ENCODE peak calls at places on chromosomes 1 and 21, in eight cellular contexts. One of them, this sample, is unnamed. For H4K20me1 and H3K27me3, the result is how much of the 10 kb centered on the place peaks cover.

GRCh38 chr1:218294531-218294930 is 9.4 kb downstream of the RRP15 start:
- DNase-seq in SK-N-SH: no peak
- DNase-seq in hepatocyte: no peak
- DNase-seq in IMR-90: peak
- DNase-seq in HCT116: no peak
- DNase-seq in HepG2: no peak
- DNase-seq in astrocyte: peak
- DNase-seq in fibroblast of lung: no peak
- DNase-seq in this sample: no peak

GRCh38 chr1:74733616-74734484 is 898 bp downstream of the TYW3 start:
- DNase-seq in SK-N-SH: peak
- DNase-seq in hepatocyte: no peak
- DNase-seq in HCT116: peak
- DNase-seq in HepG2: peak
- DNase-seq in fibroblast of lung: peak
- DNase-seq in astrocyte: peak
- DNase-seq in IMR-90: peak
- DNase-seq in this sample: peak

GRCh38 chr1:96515925-96516324 is 205.7 kb upstream of the PTBP2 start:
- DNase-seq in HCT116: no peak
- DNase-seq in astrocyte: no peak
- DNase-seq in SK-N-SH: no peak
- DNase-seq in hepatocyte: no peak
- DNase-seq in fibroblast of lung: no peak
- DNase-seq in HepG2: no peak
- DNase-seq in IMR-90: no peak
- DNase-seq in this sample: no peak

GRCh38 chr1:59367269-59368006 is 70.5 kb downstream of the FGGY start:
- DNase-seq in IMR-90: peak
- DNase-seq in HepG2: no peak
- DNase-seq in HCT116: no peak
- DNase-seq in hepatocyte: peak
- DNase-seq in astrocyte: peak
- DNase-seq in fibroblast of lung: peak
- DNase-seq in SK-N-SH: no peak
- DNase-seq in this sample: no peak

GRCh38 chr21:42201615-42202161 is 17.3 kb upstream of the ABCG1 start:
- DNase-seq in astrocyte: no peak
- DNase-seq in HepG2: no peak
- DNase-seq in HCT116: no peak
- DNase-seq in IMR-90: no peak
- DNase-seq in fibroblast of lung: no peak
- DNase-seq in SK-N-SH: no peak
- DNase-seq in hepatocyte: no peak
- DNase-seq in this sample: no peak

GRCh38 chr1:34199927-34200326 is 23.2 kb downstream of the C1orf94 start:
- DNase-seq in HCT116: peak
- DNase-seq in fibroblast of lung: no peak
- DNase-seq in HepG2: peak
- DNase-seq in hepatocyte: peak
- DNase-seq in IMR-90: peak
- DNase-seq in SK-N-SH: no peak
- DNase-seq in astrocyte: peak
- DNase-seq in this sample: no peak

GRCh38 chr1:72283204-72284083 is 1.1 kb upstream of the NEGR1 start:
- DNase-seq in HepG2: no peak
- DNase-seq in fibroblast of lung: peak
- DNase-seq in HCT116: no peak
- DNase-seq in hepatocyte: peak
- DNase-seq in IMR-90: peak
- DNase-seq in astrocyte: peak
- DNase-seq in SK-N-SH: peak
- DNase-seq in this sample: peak

GRCh38 chr1:107762751-107763390 is 202.1 kb downstream of the VAV3 start:
- DNase-seq in HCT116: no peak
- DNase-seq in HepG2: no peak
- DNase-seq in SK-N-SH: no peak
- DNase-seq in astrocyte: no peak
- DNase-seq in hepatocyte: no peak
- DNase-seq in IMR-90: no peak
- DNase-seq in fibroblast of lung: no peak
- DNase-seq in this sample: no peak

GRCh38 chr1:36159614-36160387 is 3.8 kb downstream of the MAP7D1 start:
- DNase-seq in HepG2: no peak
- DNase-seq in fibroblast of lung: no peak
- DNase-seq in astrocyte: no peak
- DNase-seq in HCT116: no peak
- DNase-seq in hepatocyte: no peak
- DNase-seq in IMR-90: no peak
- DNase-seq in SK-N-SH: no peak
- DNase-seq in this sample: no peak
- H4K20me1 ChIP-seq in HepG2: under half
- H4K20me1 ChIP-seq in fibroblast of lung: under half
- H4K20me1 ChIP-seq in astrocyte: half or more
- H4K20me1 ChIP-seq in HCT116: under half
- H4K20me1 ChIP-seq in hepatocyte: half or more
- H4K20me1 ChIP-seq in IMR-90: half or more
- H4K20me1 ChIP-seq in SK-N-SH: half or more
- H4K20me1 ChIP-seq in this sample: under half

DNA sequence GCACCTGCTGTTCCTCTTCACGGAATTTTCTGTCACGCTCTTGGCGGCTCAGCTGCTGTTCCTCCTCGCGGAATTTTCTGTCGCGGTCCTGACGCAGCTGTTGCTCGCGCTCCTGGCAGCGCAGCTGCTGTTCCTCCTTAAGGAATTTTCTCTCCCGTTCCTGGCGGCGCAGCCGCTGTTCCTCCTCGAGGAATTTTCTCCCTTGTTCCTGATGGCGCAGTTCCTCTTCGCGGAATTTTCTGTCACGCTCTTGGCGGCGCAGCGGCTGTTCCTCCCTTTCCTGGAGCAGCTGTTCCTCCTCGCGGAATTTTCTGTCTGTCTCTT is 6.4 kb downstream of the TCHH start:
- DNase-seq in HepG2: no peak
- DNase-seq in SK-N-SH: no peak
- DNase-seq in IMR-90: no peak
- DNase-seq in HCT116: no peak
- DNase-seq in fibroblast of lung: no peak
- DNase-seq in astrocyte: no peak
- DNase-seq in hepatocyte: no peak
- DNase-seq in this sample: no peak
- H3K27me3 ChIP-seq in HepG2: under half
- H3K27me3 ChIP-seq in SK-N-SH: half or more
- H3K27me3 ChIP-seq in IMR-90: half or more
- H3K27me3 ChIP-seq in HCT116: half or more
- H3K27me3 ChIP-seq in fibroblast of lung: half or more
- H3K27me3 ChIP-seq in astrocyte: half or more
- H3K27me3 ChIP-seq in hepatocyte: half or more
- H3K27me3 ChIP-seq in this sample: under half

GRCh38 chr21:45147473-45148315 is 73.3 kb downstream of the ADARB1 start:
- DNase-seq in HCT116: no peak
- DNase-seq in IMR-90: no peak
- DNase-seq in fibroblast of lung: no peak
- DNase-seq in hepatocyte: no peak
- DNase-seq in HepG2: no peak
- DNase-seq in SK-N-SH: peak
- DNase-seq in astrocyte: no peak
- DNase-seq in this sample: no peak

GRCh38 chr21:45146801-45147200 is 72.4 kb downstream of the ADARB1 start:
- DNase-seq in hepatocyte: no peak
- DNase-seq in astrocyte: no peak
- DNase-seq in SK-N-SH: no peak
- DNase-seq in IMR-90: no peak
- DNase-seq in HepG2: no peak
- DNase-seq in fibroblast of lung: no peak
- DNase-seq in HCT116: no peak
- DNase-seq in this sample: no peak

GRCh38 chr21:45148316-45149000 is 74.1 kb downstream of the ADARB1 start:
- DNase-seq in fibroblast of lung: no peak
- DNase-seq in hepatocyte: no peak
- DNase-seq in HepG2: no peak
- DNase-seq in astrocyte: no peak
- DNase-seq in HCT116: no peak
- DNase-seq in IMR-90: no peak
- DNase-seq in SK-N-SH: no peak
- DNase-seq in this sample: no peak

GRCh38 chr21:45145146-45145545 is 70.8 kb downstream of the ADARB1 start:
- DNase-seq in HCT116: no peak
- DNase-seq in hepatocyte: no peak
- DNase-seq in IMR-90: no peak
- DNase-seq in SK-N-SH: no peak
- DNase-seq in HepG2: no peak
- DNase-seq in fibroblast of lung: no peak
- DNase-seq in astrocyte: no peak
- DNase-seq in this sample: no peak

DNA sequence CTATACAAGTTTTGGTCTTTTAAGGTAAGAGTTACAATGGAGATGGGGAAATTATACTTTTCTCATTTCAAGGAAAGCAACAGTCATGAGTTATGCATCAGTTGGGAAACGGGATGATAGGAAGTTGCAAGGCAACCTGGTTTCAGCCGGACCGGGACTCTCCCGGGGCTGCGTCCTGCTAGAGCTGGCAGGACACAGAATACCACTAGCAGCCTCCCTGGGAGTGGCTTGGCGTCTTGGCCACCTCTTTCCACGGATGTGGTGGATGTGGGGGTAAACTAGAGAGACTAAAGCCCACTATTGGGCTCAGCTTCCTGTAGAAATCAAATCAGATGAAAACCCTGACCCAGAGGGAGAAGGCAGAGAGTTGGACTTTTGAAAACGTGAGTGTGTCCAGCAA is 71.9 kb downstream of the ADARB1 start:
- DNase-seq in SK-N-SH: no peak
- DNase-seq in astrocyte: no peak
- DNase-seq in IMR-90: no peak
- DNase-seq in fibroblast of lung: no peak
- DNase-seq in HCT116: no peak
- DNase-seq in HepG2: no peak
- DNase-seq in hepatocyte: no peak
- DNase-seq in this sample: no peak
- H4K20me1 ChIP-seq in SK-N-SH: under half
- H4K20me1 ChIP-seq in astrocyte: under half
- H4K20me1 ChIP-seq in IMR-90: half or more
- H4K20me1 ChIP-seq in fibroblast of lung: under half
- H4K20me1 ChIP-seq in HCT116: under half
- H4K20me1 ChIP-seq in HepG2: under half
- H4K20me1 ChIP-seq in hepatocyte: under half
- H4K20me1 ChIP-seq in this sample: under half

DNA sequence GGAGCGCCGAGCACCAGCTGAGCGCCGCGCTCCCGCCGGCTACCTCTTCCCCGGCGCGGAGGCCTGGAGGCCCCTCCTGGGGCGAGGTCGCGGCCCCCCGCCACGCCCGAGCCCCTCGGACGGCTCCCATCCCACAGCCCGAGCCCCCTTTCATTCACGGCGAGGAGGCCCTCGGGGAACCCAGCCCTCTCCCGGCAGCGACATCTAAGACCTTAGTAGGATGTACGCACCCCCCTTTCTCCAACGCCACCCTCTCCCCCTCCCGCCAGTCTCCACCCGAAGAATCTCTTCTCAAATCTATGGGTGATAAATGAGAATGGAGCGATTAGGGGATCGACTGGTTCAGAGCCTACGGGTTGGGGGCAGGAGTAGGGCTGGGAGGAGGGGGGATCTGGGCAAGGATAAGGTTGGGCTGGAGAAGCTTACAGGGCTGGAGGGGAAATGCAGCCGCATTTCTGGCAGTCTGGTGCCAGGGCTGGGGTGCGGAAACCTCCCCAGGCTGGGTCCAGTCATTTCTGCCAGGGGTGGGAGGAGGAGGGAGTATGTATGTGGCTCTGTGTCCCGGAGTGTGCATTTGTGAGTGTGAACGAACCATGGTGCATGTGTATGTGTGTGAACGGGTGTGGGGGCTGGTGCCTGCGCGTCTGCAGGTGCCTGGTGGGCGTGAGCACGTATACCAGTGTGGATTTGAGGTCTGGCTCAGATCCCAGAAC is 10.3 kb downstream of the C1orf216 start:
- DNase-seq in HepG2: no peak
- DNase-seq in HCT116: no peak
- DNase-seq in SK-N-SH: peak
- DNase-seq in IMR-90: no peak
- DNase-seq in hepatocyte: no peak
- DNase-seq in fibroblast of lung: no peak
- DNase-seq in astrocyte: no peak
- DNase-seq in this sample: no peak
- H3K27me3 ChIP-seq in HepG2: under half
- H3K27me3 ChIP-seq in HCT116: under half
- H3K27me3 ChIP-seq in SK-N-SH: under half
- H3K27me3 ChIP-seq in IMR-90: under half
- H3K27me3 ChIP-seq in hepatocyte: under half
- H3K27me3 ChIP-seq in fibroblast of lung: under half
- H3K27me3 ChIP-seq in astrocyte: under half
- H3K27me3 ChIP-seq in this sample: under half

DNA sequence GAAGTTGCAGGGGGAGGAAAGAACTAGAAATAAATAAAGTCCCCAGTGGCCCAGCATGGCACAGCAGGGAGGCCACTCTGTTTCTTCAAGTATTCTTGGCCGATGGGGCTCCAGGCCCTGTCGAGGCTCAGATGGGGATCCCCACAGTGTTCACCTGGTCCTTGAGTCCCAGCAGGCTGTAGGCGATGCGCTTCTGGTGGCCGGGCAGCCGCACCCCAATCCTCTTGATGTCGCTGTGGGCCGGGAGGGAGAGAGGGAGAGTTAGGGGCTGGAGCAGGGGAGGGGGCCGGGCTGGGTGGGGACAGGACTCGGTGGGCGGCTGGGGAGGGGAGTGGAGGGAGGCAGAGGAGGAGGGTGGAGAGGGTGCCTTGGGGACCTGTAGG is 30.8 kb downstream of the EPHA2 start:
- DNase-seq in HepG2: no peak
- DNase-seq in astrocyte: no peak
- DNase-seq in SK-N-SH: no peak
- DNase-seq in HCT116: no peak
- DNase-seq in fibroblast of lung: no peak
- DNase-seq in IMR-90: no peak
- DNase-seq in hepatocyte: no peak
- DNase-seq in this sample: no peak
- H4K20me1 ChIP-seq in HepG2: under half
- H4K20me1 ChIP-seq in astrocyte: half or more
- H4K20me1 ChIP-seq in SK-N-SH: under half
- H4K20me1 ChIP-seq in HCT116: under half
- H4K20me1 ChIP-seq in fibroblast of lung: under half
- H4K20me1 ChIP-seq in IMR-90: half or more
- H4K20me1 ChIP-seq in hepatocyte: under half
- H4K20me1 ChIP-seq in this sample: under half

GRCh38 chr1:88284066-88284465 is 400.0 kb upstream of the PKN2 start:
- DNase-seq in HepG2: no peak
- DNase-seq in fibroblast of lung: peak
- DNase-seq in SK-N-SH: no peak
- DNase-seq in hepatocyte: no peak
- DNase-seq in astrocyte: peak
- DNase-seq in HCT116: no peak
- DNase-seq in IMR-90: peak
- DNase-seq in this sample: no peak
- H3K27me3 ChIP-seq in HepG2: under half
- H3K27me3 ChIP-seq in fibroblast of lung: under half
- H3K27me3 ChIP-seq in SK-N-SH: under half
- H3K27me3 ChIP-seq in hepatocyte: under half
- H3K27me3 ChIP-seq in astrocyte: under half
- H3K27me3 ChIP-seq in HCT116: under half
- H3K27me3 ChIP-seq in IMR-90: under half
- H3K27me3 ChIP-seq in this sample: under half